ENCODE peak calls at places on chromosomes 3 and 15, in seven cellular contexts. J is BE2C; S is naive thymus-derived CD4-positive, alpha-beta T cell; M is T-helper 17 cell; B is LoVo; C is astrocyte of the spinal cord; A is NCI-H2029. O is an unnamed sample.

GRCh38 chr3:187288176-187288893 is 3.2 kb downstream of the MASP1 start:
- DNase-seq in J (no peak), S (no peak), M (no peak), B (no peak), C (no peak), A (no peak), O (no peak)

GRCh38 chr3:133855772-133856171 is 39.9 kb downstream of the RAB6B start:
- DNase-seq in J (no peak), S (no peak), M (no peak), B (no peak), C (peak), A (no peak), O (no peak)

GRCh38 chr3:111076732-111077131 is 5.1 kb downstream of the NECTIN3 start:
- DNase-seq in J (no peak), S (no peak), M (no peak), B (no peak), C (no peak), A (no peak), O (no peak)

GRCh38 chr15:43517354-43518072 is at the start of gene MAP1A:
- DNase-seq in J (peak), S (no peak), M (no peak), B (no peak), C (peak), A (no peak), O (no peak)

GRCh38 chr3:158950131-158950901 is 148.5 kb downstream of the MFSD1 start:
- DNase-seq in J (no peak), S (no peak), M (no peak), B (no peak), C (no peak), A (no peak), O (no peak)

GRCh38 chr3:13710251-13710650 is 161.3 kb downstream of the FBLN2 start:
- DNase-seq in J (no peak), S (peak), M (no peak), B (no peak), C (no peak), A (no peak), O (no peak)

GRCh38 chr15:35678774-35679173 is 132.8 kb upstream of the DPH6 start:
- DNase-seq in J (no peak), S (no peak), M (no peak), B (no peak), C (no peak), A (no peak), O (no peak)

GRCh38 chr3:13874891-13875290 is 5.0 kb downstream of the WNT7A start:
- DNase-seq in J (no peak), S (no peak), M (no peak), B (no peak), C (no peak), A (peak), O (no peak)

GRCh38 chr15:48899793-48900192 is 21.9 kb downstream of the EID1 start:
- DNase-seq in J (no peak), S (no peak), M (no peak), B (no peak), C (no peak), A (no peak), O (no peak)

GRCh38 chr3:30702521-30703404 is 96.4 kb downstream of the TGFBR2 start:
- DNase-seq in J (no peak), S (no peak), M (no peak), B (no peak), C (no peak), A (no peak), O (no peak)

GRCh38 chr3:64685800-64686445 is 1.9 kb downstream of the ADAMTS9 start:
- DNase-seq in J (peak), S (no peak), M (no peak), B (peak), C (peak), A (no peak), O (no peak)

GRCh38 chr3:116140100-116140689 is 305.1 kb downstream of the LSAMP start:
- DNase-seq in J (no peak), S (no peak), M (no peak), B (peak), C (peak), A (peak), O (no peak)

GRCh38 chr3:156445117-156445968 is 109.6 kb downstream of the SSR3 start:
- DNase-seq in J (no peak), S (no peak), M (no peak), B (no peak), C (no peak), A (no peak), O (no peak)

GRCh38 chr3:48514431-48515227 is 10.7 kb upstream of the SHISA5 start:
- DNase-seq in J (no peak), S (no peak), M (no peak), B (no peak), C (no peak), A (no peak), O (no peak)

GRCh38 chr15:85030301-85031049 is 48.8 kb downstream of the PDE8A start:
- DNase-seq in J (no peak), S (no peak), M (no peak), B (peak), C (peak), A (no peak), O (no peak)

GRCh38 chr3:10023587-10024310 is 2.5 kb upstream of the FANCD2 start:
- DNase-seq in J (no peak), S (no peak), M (no peak), B (no peak), C (peak), A (no peak), O (no peak)

GRCh38 chr15:97903560-97904195 is 56.8 kb upstream of the ARRDC4 start:
- DNase-seq in J (no peak), S (no peak), M (no peak), B (no peak), C (no peak), A (no peak), O (no peak)

GRCh38 chr3:100048248-100048647 is 66.1 kb downstream of the FILIP1L start:
- DNase-seq in J (no peak), S (no peak), M (no peak), B (no peak), C (no peak), A (no peak), O (no peak)

GRCh38 chr15:63157891-63158431 is 684 bp upstream of the RPS27L start:
- DNase-seq in J (peak), S (no peak), M (no peak), B (peak), C (peak), A (no peak), O (no peak)

GRCh38 chr15:101502572-101503295 is 13.2 kb upstream of the PCSK6 start:
- DNase-seq in J (no peak), S (peak), M (no peak), B (no peak), C (no peak), A (no peak), O (no peak)

GRCh38 chr3:141275973-141276372 is 44.3 kb downstream of the PXYLP1 start:
- DNase-seq in J (no peak), S (no peak), M (no peak), B (peak), C (no peak), A (peak), O (no peak)

GRCh38 chr3:45218578-45219390 is 7.3 kb downstream of the TMEM158 start:
- DNase-seq in J (no peak), S (no peak), M (no peak), B (no peak), C (peak), A (no peak), O (no peak)

GRCh38 chr3:129605593-129606521 is 619 bp downstream of the PLXND1 start:
- DNase-seq in J (peak), S (peak), M (peak), B (peak), C (peak), A (no peak), O (no peak)

GRCh38 chr3:132874701-132875100 is 152.5 kb upstream of the NPHP3 start:
- DNase-seq in J (no peak), S (no peak), M (no peak), B (no peak), C (no peak), A (no peak), O (no peak)

GRCh38 chr3:61268659-61269058 is 17.4 kb upstream of the FHIT start:
- DNase-seq in J (no peak), S (no peak), M (no peak), B (no peak), C (no peak), A (no peak), O (no peak)

GRCh38 chr3:152916753-152917279 is 81.9 kb downstream of the P2RY1 start:
- DNase-seq in J (no peak), S (no peak), M (no peak), B (no peak), C (no peak), A (no peak), O (no peak)

GRCh38 chr3:58161435-58162398 is 49.1 kb downstream of the DNASE1L3 start:
- DNase-seq in J (no peak), S (no peak), M (no peak), B (peak), C (peak), A (peak), O (no peak)

GRCh38 chr3:145650170-145650569 is 510.8 kb downstream of the PLOD2 start:
- DNase-seq in J (no peak), S (no peak), M (no peak), B (no peak), C (no peak), A (no peak), O (no peak)

GRCh38 chr3:131221731-131222130 is 159.8 kb upstream of the NUDT16 start:
- DNase-seq in J (no peak), S (no peak), M (no peak), B (no peak), C (peak), A (no peak), O (no peak)

GRCh38 chr3:107065094-107065861 is 312.0 kb upstream of the CCDC54 start:
- DNase-seq in J (peak), S (no peak), M (no peak), B (no peak), C (peak), A (peak), O (no peak)

GRCh38 chr3:66904816-66905543 is 93.1 kb upstream of the KBTBD8 start:
- DNase-seq in J (no peak), S (no peak), M (no peak), B (no peak), C (no peak), A (no peak), O (no peak)

GRCh38 chr3:160260587-160261270 is 35.5 kb downstream of the C3orf80 start:
- DNase-seq in J (no peak), S (no peak), M (no peak), B (no peak), C (no peak), A (no peak), O (no peak)

GRCh38 chr3:194270627-194271458 is 80.3 kb downstream of the CPN2 start:
- DNase-seq in J (peak), S (no peak), M (no peak), B (no peak), C (peak), A (no peak), O (no peak)

GRCh38 chr15:73081321-73081958 is 29.2 kb downstream of the NEO1 start:
- DNase-seq in J (peak), S (no peak), M (no peak), B (peak), C (peak), A (peak), O (no peak)

GRCh38 chr3:7204848-7205156 is 343.9 kb downstream of the GRM7 start:
- DNase-seq in J (no peak), S (no peak), M (no peak), B (no peak), C (no peak), A (no peak), O (no peak)

GRCh38 chr3:190122198-190122771 is 1.6 kb upstream of the P3H2 start:
- DNase-seq in J (no peak), S (no peak), M (no peak), B (no peak), C (peak), A (no peak), O (no peak)

GRCh38 chr3:17091895-17092294 is 207.1 kb downstream of the PLCL2 start:
- DNase-seq in J (no peak), S (no peak), M (no peak), B (no peak), C (no peak), A (no peak), O (no peak)

O was measured in effector CD8-positive, alpha-beta T cell.